ENCODE peak calls at places on chromosomes 12 and 14, in five cellular contexts. F is HCT116, T is HL-60, A is spleen, U is GM12891. E is an unnamed sample.

GRCh38 chr12:104115587-104115975 is 22.4 kb downstream of the NFYB start:
- DNase-seq in A (no peak), U (no peak), T (no peak), F (no peak), E (no peak)

GRCh38 chr12:67940780-67941243 is 48.4 kb upstream of the IFNG-AS1 start:
- DNase-seq in T (no peak), A (no peak), U (no peak), F (no peak), E (peak)

GRCh38 chr12:108846320-108846719 is 11.1 kb downstream of the SSH1 start:
- DNase-seq in A (peak), U (no peak), T (peak), F (no peak), E (no peak)

GRCh38 chr12:1041478-1041877 is 50.5 kb downstream of the ERC1 start:
- DNase-seq in F (no peak), A (no peak), T (no peak), U (no peak), E (no peak)

GRCh38 chr14:62162998-62163589 is 400.9 kb downstream of the SNAPC1 start:
- DNase-seq in A (no peak), T (no peak), U (peak), F (peak), E (no peak)

GRCh38 chr12:63922446-63922845 is 77.9 kb downstream of the SRGAP1 start:
- DNase-seq in F (peak), U (no peak), A (no peak), T (no peak), E (no peak)

GRCh38 chr12:108607981-108608600 is 10.2 kb upstream of the TMEM119 start:
- DNase-seq in F (no peak), U (no peak), T (no peak), A (no peak), E (no peak)

GRCh38 chr12:32644455-32644854 is 34.6 kb upstream of the DNM1L start:
- DNase-seq in A (no peak), U (no peak), F (no peak), T (no peak), E (no peak)

GRCh38 chr14:61003571-61003970 is 22.5 kb downstream of the SLC38A6 start:
- DNase-seq in F (no peak), T (no peak), U (no peak), A (no peak), E (no peak)

GRCh38 chr14:23034498-23035302 is at the start of gene PSMB5:
- DNase-seq in F (peak), A (peak), U (peak), T (peak), E (peak)
- TF ChIP-seq POLR2AphosphoS5 in F (peak), A (peak), U (peak), T (peak), E (no peak)

GRCh38 chr12:124354400-124354799 is 59.5 kb downstream of the RFLNA start:
- DNase-seq in F (no peak), U (no peak), T (no peak), A (no peak), E (no peak)
- TF ChIP-seq POLR2AphosphoS5 in F (no peak), U (no peak), T (no peak), A (no peak), E (no peak)

GRCh38 chr12:9325513-9325912 is 117.3 kb upstream of the PZP start:
- DNase-seq in A (no peak), T (no peak), F (no peak), U (no peak), E (no peak)
- TF ChIP-seq POLR2AphosphoS5 in A (no peak), T (no peak), F (no peak), U (no peak), E (no peak)

DNA sequence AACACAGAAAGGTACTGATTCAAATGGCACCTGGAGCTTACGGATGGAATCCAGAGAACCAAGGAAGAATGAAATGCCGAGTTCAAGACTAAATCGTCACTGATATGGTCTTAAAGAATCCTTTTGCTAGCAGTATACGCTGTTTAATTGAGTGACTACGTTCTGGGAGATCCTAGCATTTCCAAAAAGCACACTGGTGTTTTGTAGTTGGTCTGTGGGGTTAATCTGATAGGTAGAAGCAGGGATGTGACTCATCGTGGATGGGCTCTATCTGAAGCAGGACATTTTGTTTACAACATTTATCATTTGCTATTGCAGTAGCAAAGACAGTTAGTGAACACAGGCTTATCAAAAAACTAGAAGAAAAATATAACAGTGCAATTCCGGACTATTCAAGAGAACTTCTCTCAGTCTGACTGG is 169.2 kb upstream of the HMGA2 start:
- DNase-seq in U (no peak), F (no peak), A (no peak), T (no peak), E (no peak)
- TF ChIP-seq POLR2AphosphoS5 in U (no peak), F (peak), A (no peak), T (no peak), E (no peak)

GRCh38 chr12:95723693-95724384 is 66.7 kb downstream of the NTN4 start:
- DNase-seq in F (no peak), T (no peak), U (no peak), A (no peak), E (no peak)
- TF ChIP-seq POLR2AphosphoS5 in F (no peak), T (no peak), U (no peak), A (no peak), E (no peak)